ENCODE peak calls at places on chromosomes 4 and X, in eight cellular contexts. H is GM13977; N is omental fat pad; V is HEK293T; E is EH; S is astrocyte of the cerebellum; G is stimulated activated CD4-positive, alpha-beta T cell treated with anti-CD3 and anti-CD28 coated beads, TNF-alpha, amount 100 ng/mL, for 24 hours; F is IMR-90. P is an unnamed sample.

GRCh38 chr4:158845166-158846041 is 76.6 kb downstream of the FNIP2 start:
- DNase-seq in F (no peak), V (no peak), E (no peak), N (no peak), H (no peak), G (no peak), S (no peak), P (no peak)

GRCh38 chr4:145045180-145045579 is 52.8 kb downstream of the ANAPC10 start:
- DNase-seq in S (no peak), V (no peak), N (no peak), E (no peak), G (no peak), F (no peak), H (no peak), P (no peak)

GRCh38 chr4:47032405-47033106 is 1.2 kb downstream of the GABRB1 start:
- DNase-seq in H (peak; percentile 62), S (peak; percentile 40), V (peak; percentile 64), F (peak; percentile 65), N (peak; percentile 22), G (no peak), E (peak; percentile 33), P (peak; percentile 38)

GRCh38 chrX:131741103-131741581 is 197.3 kb downstream of the OR13H1 start:
- DNase-seq in F (peak; percentile 81), N (peak; percentile 88), H (no peak), E (no peak), S (peak; percentile 75), G (no peak), V (no peak), P (no peak)

GRCh38 chr4:60657802-60658201 is 542.3 kb upstream of the ADGRL3 start:
- DNase-seq in S (no peak), E (peak; percentile 31), G (no peak), H (no peak), F (peak; percentile 13), N (no peak), V (no peak), P (no peak)

GRCh38 chr4:184306949-184307348 is 89.3 kb upstream of the ENPP6 start:
- DNase-seq in G (no peak), V (no peak), F (peak; percentile 68), S (no peak), N (no peak), H (no peak), E (peak; percentile 10), P (no peak)

GRCh38 chr4:102295153-102295862 is 50.0 kb downstream of the SLC39A8 start:
- DNase-seq in H (no peak), V (no peak), S (no peak), E (no peak), F (no peak), N (no peak), G (no peak), P (no peak)

GRCh38 chr4:186037692-186038658 is 31.0 kb upstream of the TLR3 start:
- DNase-seq in S (peak; percentile 79), N (no peak), G (no peak), F (peak; percentile 80), E (peak; percentile 76), H (peak; percentile 72), V (peak; percentile 53), P (peak; percentile 40)

GRCh38 chrX:18286322-18286831 is 65.7 kb upstream of the BEND2 start:
- DNase-seq in E (no peak), F (no peak), S (no peak), N (no peak), V (no peak), G (no peak), H (no peak), P (no peak)

GRCh38 chr4:10289534-10289899 is 167.7 kb downstream of the ZNF518B start:
- DNase-seq in H (no peak), V (no peak), G (no peak), S (no peak), F (no peak), E (peak; percentile 17), N (no peak), P (no peak)

GRCh38 chr4:169412046-169412445 is 141.3 kb upstream of the SH3RF1 start:
- DNase-seq in H (no peak), S (no peak), N (no peak), F (no peak), G (no peak), E (no peak), V (no peak), P (no peak)

GRCh38 chr4:89957527-89957926 is 62.9 kb downstream of the MMRN1 start:
- DNase-seq in F (no peak), E (no peak), S (no peak), N (no peak), H (no peak), G (no peak), V (no peak), P (no peak)

GRCh38 chrX:23699636-23700194 is 32.4 kb downstream of the PRDX4 start:
- DNase-seq in F (peak; percentile 14), G (no peak), S (no peak), N (peak; percentile 32), H (no peak), V (no peak), E (no peak), P (no peak)

GRCh38 chr4:147707892-147708672 is 23.8 kb upstream of the ARHGAP10 start:
- DNase-seq in E (peak; percentile 61), N (peak; percentile 46), H (peak; percentile 51), S (no peak), G (no peak), F (peak; percentile 34), V (peak; percentile 41), P (peak; percentile 57)

GRCh38 chr4:129362685-129363274 is 266.8 kb downstream of the C4orf33 start:
- DNase-seq in E (peak; percentile 65), F (peak; percentile 60), V (peak; percentile 61), H (peak; percentile 45), G (peak; percentile 6), N (peak; percentile 30), S (peak; percentile 80), P (peak; percentile 43)

GRCh38 chrX:150162141-150162540 is 201.0 kb upstream of the MAMLD1 start:
- DNase-seq in H (no peak), E (peak; percentile 41), N (no peak), G (no peak), S (no peak), V (no peak), F (no peak), P (no peak)

GRCh38 chr4:140426610-140427103 is 791 bp downstream of the CLGN start:
- DNase-seq in H (peak; percentile 22), G (no peak), S (no peak), F (no peak), V (peak; percentile 42), N (no peak), E (no peak), P (no peak)

GRCh38 chr4:109977854-109978501 is 65.3 kb downstream of the EGF start:
- DNase-seq in N (no peak), S (peak; percentile 31), G (no peak), E (peak; percentile 62), V (peak; percentile 20), F (peak; percentile 60), H (no peak), P (no peak)

GRCh38 chr4:75180217-75180616 is 247.3 kb downstream of the PARM1 start:
- DNase-seq in H (no peak), V (no peak), E (no peak), N (no peak), F (no peak), G (no peak), S (no peak), P (no peak)

GRCh38 chrX:39242187-39242586 is 440.9 kb downstream of the MID1IP1 start:
- DNase-seq in N (no peak), S (peak; percentile 3), V (peak; percentile 52), H (peak; percentile 10), F (no peak), G (no peak), E (peak; percentile 4), P (peak; percentile 27)

GRCh38 chr4:17647927-17648326 is 33.5 kb downstream of the MED28 start:
- DNase-seq in F (no peak), V (no peak), N (no peak), E (no peak), G (no peak), H (no peak), S (no peak), P (no peak)

GRCh38 chr4:54632537-54632936 is 25.2 kb upstream of the KIT start:
- DNase-seq in F (no peak), V (no peak), E (no peak), G (no peak), H (no peak), N (no peak), S (no peak), P (no peak)

GRCh38 chr4:83282049-83282535 is 2.5 kb downstream of the COQ2 start:
- DNase-seq in G (peak; percentile 29), E (peak; percentile 70), V (peak; percentile 33), H (peak; percentile 53), N (no peak), S (peak; percentile 60), F (peak; percentile 62), P (peak; percentile 61)